ENCODE peak calls at places on chromosomes 2 and 18, in ten cellular contexts. F is suprapubic skin, B is esophagus muscularis mucosa, J is GM12878, A is tibial nerve, W is sigmoid colon, S is upper lobe of left lung, U is A549, K is stomach, H is HepG2. Q is an unnamed sample.
A peak's percentile ranks its signal among the peaks of the same experiment; 100 is the strongest.

GRCh38 chr2:233023761-233024410 is 8.6 kb upstream of the NEU2 start:
- DNase-seq in J (no peak), A (no peak), F (no peak), U (no peak), B (no peak), W (no peak), S (no peak), H (no peak), K (no peak), Q (no peak)

GRCh38 chr2:141468746-141469145 is 662.1 kb downstream of the LRP1B start:
- DNase-seq in F (no peak), W (no peak), B (no peak), J (no peak), H (no peak), K (no peak), S (no peak), A (no peak), U (no peak), Q (no peak)

GRCh38 chr18:74611791-74612190 is 14.1 kb downstream of the ZNF407 start:
- DNase-seq in W (no peak), S (no peak), F (no peak), U (no peak), B (peak; percentile 10), A (no peak), H (peak; percentile 3), K (no peak), J (no peak), Q (no peak)

GRCh38 chr2:118539290-118539689 is 308.2 kb downstream of the EN1 start:
- DNase-seq in W (no peak), K (no peak), J (no peak), H (peak; percentile 14), B (peak; percentile 75), A (no peak), U (no peak), S (no peak), F (no peak), Q (peak; percentile 23)

GRCh38 chr2:120740375-120740764 is 4.7 kb downstream of the GLI2 start:
- DNase-seq in K (no peak), B (no peak), W (no peak), A (no peak), J (no peak), H (no peak), S (no peak), F (no peak), U (no peak), Q (no peak)

GRCh38 chr2:230520061-230520874 is 104.3 kb downstream of the SP100 start:
- DNase-seq in J (no peak), A (no peak), H (no peak), S (no peak), K (no peak), F (no peak), W (no peak), B (no peak), U (no peak), Q (no peak)

GRCh38 chr2:214591359-214591758 is 180.5 kb downstream of the VWC2L start:
- DNase-seq in K (no peak), F (no peak), A (no peak), W (no peak), S (no peak), H (peak; percentile 7), B (no peak), J (no peak), U (no peak), Q (no peak)

GRCh38 chr2:82641781-82642180 is 1817.3 kb downstream of the SUCLG1 start:
- DNase-seq in B (no peak), S (no peak), W (no peak), H (no peak), J (no peak), F (no peak), A (no peak), K (no peak), U (no peak), Q (no peak)

GRCh38 chr18:73677458-73677857 is 470.2 kb downstream of the FBXO15 start:
- DNase-seq in H (no peak), K (no peak), F (no peak), S (no peak), J (no peak), W (no peak), A (no peak), B (no peak), U (no peak), Q (no peak)

GRCh38 chr2:204900910-204901309 is 355.6 kb downstream of the PARD3B start:
- DNase-seq in H (peak; percentile 55), A (no peak), W (no peak), B (no peak), K (peak; percentile 75), S (no peak), J (no peak), F (no peak), U (no peak), Q (no peak)

GRCh38 chr2:217849154-217849553 is 153.6 kb downstream of the TNS1 start:
- DNase-seq in S (no peak), F (no peak), H (no peak), W (no peak), K (no peak), U (no peak), A (no peak), B (no peak), J (no peak), Q (no peak)

GRCh38 chr2:112138143-112139032 is at the start of gene FBLN7:
- DNase-seq in W (no peak), J (no peak), H (no peak), F (no peak), A (no peak), U (no peak), B (no peak), K (no peak), S (no peak), Q (no peak)

GRCh38 chr2:174035981-174036742 is 71.0 kb upstream of the SP3 start:
- DNase-seq in B (no peak), U (peak; percentile 41), F (no peak), H (no peak), S (peak; percentile 44), J (no peak), K (no peak), W (peak; percentile 66), A (no peak), Q (no peak)

GRCh38 chr18:35345460-35345921 is 1.3 kb upstream of the ZNF24 start:
- DNase-seq in S (no peak), F (no peak), J (peak; percentile 17), K (peak; percentile 28), U (no peak), B (no peak), H (peak; percentile 79), W (no peak), A (no peak), Q (no peak)

GRCh38 chr2:107393516-107393915 is 433.2 kb upstream of the RGPD4 start:
- DNase-seq in F (no peak), H (no peak), B (no peak), A (no peak), W (no peak), U (no peak), S (no peak), K (no peak), J (no peak), Q (no peak)

GRCh38 chr2:10765461-10765860 is 44.0 kb downstream of the ATP6V1C2 start:
- DNase-seq in S (peak; percentile 53), H (no peak), U (no peak), B (no peak), J (no peak), K (no peak), A (no peak), F (peak; percentile 69), W (peak; percentile 47), Q (no peak)

GRCh38 chr2:30655660-30656059 is 151.6 kb downstream of the CAPN13 start:
- DNase-seq in H (no peak), F (no peak), U (no peak), J (no peak), A (no peak), W (no peak), S (no peak), B (no peak), K (no peak), Q (no peak)

GRCh38 chr2:241897231-241897916 is 27.8 kb downstream of the RTP5 start:
- DNase-seq in F (peak; percentile 61), J (no peak), S (no peak), H (no peak), U (no peak), K (peak; percentile 10), A (peak; percentile 5), W (no peak), B (no peak), Q (peak; percentile 19)

GRCh38 chr2:172281648-172282576 is 145.5 kb upstream of the ITGA6 start:
- DNase-seq in F (no peak), W (no peak), H (no peak), S (no peak), B (no peak), U (no peak), K (no peak), J (no peak), A (no peak), Q (no peak)

GRCh38 chr2:177165103-177165583 is 47.5 kb upstream of the HNRNPA3 start:
- DNase-seq in W (peak; percentile 76), J (peak; percentile 38), B (no peak), A (no peak), H (no peak), U (no peak), K (no peak), S (no peak), F (peak; percentile 85), Q (peak; percentile 49)

GRCh38 chr2:228689049-228689448 is 507.6 kb upstream of the SPHKAP start:
- DNase-seq in H (no peak), K (no peak), J (no peak), U (no peak), S (peak; percentile 31), F (no peak), B (no peak), A (no peak), W (no peak), Q (no peak)

GRCh38 chr2:29012211-29012681 is 31.1 kb downstream of the TOGARAM2 start:
- DNase-seq in F (no peak), U (no peak), B (no peak), W (peak; percentile 77), K (peak; percentile 67), J (no peak), S (peak; percentile 71), A (peak; percentile 23), H (no peak), Q (peak; percentile 72)
- TF ChIP-seq POLR2A in F (no peak), U (no peak), B (no peak), W (no peak), K (no peak), J (no peak), S (no peak), A (no peak), H (no peak), Q (no peak)

GRCh38 chr18:79460445-79461300 is 64.9 kb downstream of the NFATC1 start:
- DNase-seq in U (no peak), H (no peak), A (no peak), S (no peak), K (no peak), B (no peak), J (peak; percentile 64), F (no peak), W (no peak), Q (no peak)
- TF ChIP-seq EP300 in U (no peak), H (no peak), A (no peak), S (no peak), K (no peak), B (no peak), J (peak; percentile 42), F (no peak), W (no peak), Q (no peak)

GRCh38 chr18:28088477-28088876 is 88.5 kb downstream of the CDH2 start:
- DNase-seq in W (no peak), F (no peak), K (no peak), U (no peak), S (no peak), J (no peak), A (no peak), H (no peak), B (no peak), Q (no peak)
- H3K4me1 ChIP-seq in W (peaks cover 10% of the 10 kb centered on the region), F (no peaks in the 10 kb centered on the region), K (no peaks in the 10 kb centered on the region), U (peaks cover 75% of the 10 kb centered on the region), S (no peaks in the 10 kb centered on the region), J (no peaks in the 10 kb centered on the region), A (peaks cover 19% of the 10 kb centered on the region), H (peaks cover 64% of the 10 kb centered on the region), B (peaks cover 33% of the 10 kb centered on the region), Q (peaks cover 2% of the 10 kb centered on the region)

GRCh38 chr2:85413592-85414421 is 3.6 kb upstream of the CAPG start:
- DNase-seq in J (no peak), B (no peak), H (no peak), K (peak; percentile 62), S (peak; percentile 72), A (no peak), U (no peak), F (no peak), W (no peak), Q (no peak)
- TF ChIP-seq POLR2A in J (no peak), B (no peak), H (no peak), K (no peak), S (no peak), A (peak; percentile 32), U (no peak), F (no peak), W (no peak), Q (no peak)

Q was measured in ovary.